ENCODE peak calls at places on chromosomes 6 and 20, in seven cellular contexts. One of them, this sample, is unnamed.

GRCh38 chr6:153032255-153032882 is 29.9 kb upstream of the MTRF1L start:
- DNase-seq in OCI-M1: peak; percentile 78
- DNase-seq in activated naive CD8-positive, alpha-beta T cell treated with anti-CD3 and anti-CD28 coated beads, Interleukin-2, amount 50 U/mL, for 24 hours: no peak
- DNase-seq in activated T-helper 1 cell treated with anti-CD3 and anti-CD28 coated beads, Interleukin-2, amount 50 U/mL, for 16 hours: no peak
- DNase-seq in ELR: peak; percentile 79
- DNase-seq in AG10803: peak; percentile 75
- DNase-seq in activated T-cell treated with anti-CD3 and anti-CD28 coated beads for 1 hour: no peak
- DNase-seq in this sample: peak; percentile 9

GRCh38 chr6:17865243-17865642 is 122.2 kb downstream of the KIF13A start:
- DNase-seq in activated T-helper 1 cell treated with anti-CD3 and anti-CD28 coated beads, Interleukin-2, amount 50 U/mL, for 16 hours: no peak
- DNase-seq in OCI-M1: no peak
- DNase-seq in ELR: peak; percentile 72
- DNase-seq in activated naive CD8-positive, alpha-beta T cell treated with anti-CD3 and anti-CD28 coated beads, Interleukin-2, amount 50 U/mL, for 24 hours: no peak
- DNase-seq in activated T-cell treated with anti-CD3 and anti-CD28 coated beads for 1 hour: no peak
- DNase-seq in AG10803: no peak
- DNase-seq in this sample: no peak

GRCh38 chr6:170227996-170228550 is 62.8 kb downstream of the DLL1 start:
- DNase-seq in AG10803: no peak
- DNase-seq in activated naive CD8-positive, alpha-beta T cell treated with anti-CD3 and anti-CD28 coated beads, Interleukin-2, amount 50 U/mL, for 24 hours: no peak
- DNase-seq in activated T-cell treated with anti-CD3 and anti-CD28 coated beads for 1 hour: no peak
- DNase-seq in ELR: no peak
- DNase-seq in OCI-M1: no peak
- DNase-seq in activated T-helper 1 cell treated with anti-CD3 and anti-CD28 coated beads, Interleukin-2, amount 50 U/mL, for 16 hours: no peak
- DNase-seq in this sample: no peak

GRCh38 chr6:157139054-157139708 is 184.1 kb downstream of the TMEM242 start:
- DNase-seq in activated naive CD8-positive, alpha-beta T cell treated with anti-CD3 and anti-CD28 coated beads, Interleukin-2, amount 50 U/mL, for 24 hours: no peak
- DNase-seq in activated T-cell treated with anti-CD3 and anti-CD28 coated beads for 1 hour: no peak
- DNase-seq in ELR: no peak
- DNase-seq in AG10803: no peak
- DNase-seq in OCI-M1: no peak
- DNase-seq in activated T-helper 1 cell treated with anti-CD3 and anti-CD28 coated beads, Interleukin-2, amount 50 U/mL, for 16 hours: no peak
- DNase-seq in this sample: no peak

GRCh38 chr20:43017241-43018030 is 172.3 kb downstream of the PTPRT start:
- DNase-seq in ELR: no peak
- DNase-seq in activated T-cell treated with anti-CD3 and anti-CD28 coated beads for 1 hour: no peak
- DNase-seq in AG10803: no peak
- DNase-seq in OCI-M1: no peak
- DNase-seq in activated naive CD8-positive, alpha-beta T cell treated with anti-CD3 and anti-CD28 coated beads, Interleukin-2, amount 50 U/mL, for 24 hours: no peak
- DNase-seq in activated T-helper 1 cell treated with anti-CD3 and anti-CD28 coated beads, Interleukin-2, amount 50 U/mL, for 16 hours: no peak
- DNase-seq in this sample: no peak

GRCh38 chr6:45472383-45472782 is 94.6 kb upstream of the SUPT3H start:
- DNase-seq in AG10803: peak; percentile 23
- DNase-seq in activated T-cell treated with anti-CD3 and anti-CD28 coated beads for 1 hour: no peak
- DNase-seq in activated naive CD8-positive, alpha-beta T cell treated with anti-CD3 and anti-CD28 coated beads, Interleukin-2, amount 50 U/mL, for 24 hours: no peak
- DNase-seq in activated T-helper 1 cell treated with anti-CD3 and anti-CD28 coated beads, Interleukin-2, amount 50 U/mL, for 16 hours: no peak
- DNase-seq in OCI-M1: no peak
- DNase-seq in ELR: no peak
- DNase-seq in this sample: no peak

GRCh38 chr6:71888720-71889340 is 2.5 kb downstream of the RIMS1 start:
- DNase-seq in ELR: no peak
- DNase-seq in activated naive CD8-positive, alpha-beta T cell treated with anti-CD3 and anti-CD28 coated beads, Interleukin-2, amount 50 U/mL, for 24 hours: no peak
- DNase-seq in activated T-cell treated with anti-CD3 and anti-CD28 coated beads for 1 hour: no peak
- DNase-seq in AG10803: no peak
- DNase-seq in activated T-helper 1 cell treated with anti-CD3 and anti-CD28 coated beads, Interleukin-2, amount 50 U/mL, for 16 hours: no peak
- DNase-seq in OCI-M1: no peak
- DNase-seq in this sample: no peak

GRCh38 chr6:38509713-38510112 is 130.0 kb downstream of the BTBD9 start:
- DNase-seq in activated T-helper 1 cell treated with anti-CD3 and anti-CD28 coated beads, Interleukin-2, amount 50 U/mL, for 16 hours: no peak
- DNase-seq in ELR: peak; percentile 88
- DNase-seq in activated T-cell treated with anti-CD3 and anti-CD28 coated beads for 1 hour: no peak
- DNase-seq in activated naive CD8-positive, alpha-beta T cell treated with anti-CD3 and anti-CD28 coated beads, Interleukin-2, amount 50 U/mL, for 24 hours: no peak
- DNase-seq in AG10803: peak; percentile 72
- DNase-seq in OCI-M1: no peak
- DNase-seq in this sample: no peak

GRCh38 chr6:105510746-105511145 is 107.9 kb upstream of the PREP start:
- DNase-seq in AG10803: peak; percentile 75
- DNase-seq in OCI-M1: no peak
- DNase-seq in activated T-cell treated with anti-CD3 and anti-CD28 coated beads for 1 hour: no peak
- DNase-seq in activated T-helper 1 cell treated with anti-CD3 and anti-CD28 coated beads, Interleukin-2, amount 50 U/mL, for 16 hours: no peak
- DNase-seq in activated naive CD8-positive, alpha-beta T cell treated with anti-CD3 and anti-CD28 coated beads, Interleukin-2, amount 50 U/mL, for 24 hours: no peak
- DNase-seq in ELR: peak; percentile 28
- DNase-seq in this sample: no peak

GRCh38 chr20:7399114-7399513 is 541.1 kb downstream of the HAO1 start:
- DNase-seq in OCI-M1: no peak
- DNase-seq in ELR: no peak
- DNase-seq in activated naive CD8-positive, alpha-beta T cell treated with anti-CD3 and anti-CD28 coated beads, Interleukin-2, amount 50 U/mL, for 24 hours: no peak
- DNase-seq in AG10803: no peak
- DNase-seq in activated T-cell treated with anti-CD3 and anti-CD28 coated beads for 1 hour: no peak
- DNase-seq in activated T-helper 1 cell treated with anti-CD3 and anti-CD28 coated beads, Interleukin-2, amount 50 U/mL, for 16 hours: no peak
- DNase-seq in this sample: no peak